ENCODE peak calls at places on chromosome 16, in seven cellular contexts. L is mammary epithelial cell; J is CD8-positive, alpha-beta T cell; A is body of pancreas; I is tibial nerve; N is upper lobe of right lung; R is AG10803. C is an unnamed sample.

GRCh38 chr16:81831722-81832126 is 52.6 kb downstream of the PLCG2 start:
- DNase-seq in L (no peak), J (peak; percentile 53), A (peak; percentile 16), I (no peak), N (peak; percentile 84), R (peak; percentile 12), C (peak; percentile 48)

GRCh38 chr16:68324780-68325357 is 14.1 kb downstream of the PRMT7 start:
- DNase-seq in L (no peak), J (no peak), A (no peak), I (no peak), N (no peak), R (no peak), C (no peak)

GRCh38 chr16:80932725-80933124 is 74.0 kb downstream of the CMC2 start:
- DNase-seq in L (peak; percentile 50), J (no peak), A (peak; percentile 26), I (no peak), N (no peak), R (peak; percentile 93), C (no peak)

GRCh38 chr16:77406680-77407079 is 28.2 kb downstream of the ADAMTS18 start:
- DNase-seq in L (peak; percentile 8), J (no peak), A (no peak), I (no peak), N (no peak), R (peak; percentile 15), C (no peak)

GRCh38 chr16:85554791-85555548 is 58.2 kb upstream of the GSE1 start:
- DNase-seq in L (peak; percentile 46), J (peak; percentile 68), A (peak; percentile 63), I (no peak), N (peak; percentile 82), R (peak; percentile 62), C (no peak)

GRCh38 chr16:83785455-83785854 is 22.3 kb upstream of the HSBP1 start:
- DNase-seq in L (no peak), J (no peak), A (no peak), I (no peak), N (no peak), R (no peak), C (no peak)

GRCh38 chr16:78967948-78968347 is 632.6 kb downstream of the MAF start:
- DNase-seq in L (no peak), J (no peak), A (no peak), I (no peak), N (no peak), R (no peak), C (no peak)

GRCh38 chr16:48535369-48535787 is 74.6 kb downstream of the N4BP1 start:
- DNase-seq in L (no peak), J (no peak), A (no peak), I (no peak), N (no peak), R (no peak), C (no peak)

GRCh38 chr16:85963746-85964370 is 64.9 kb downstream of the IRF8 start:
- DNase-seq in L (no peak), J (no peak), A (no peak), I (no peak), N (peak; percentile 80), R (peak; percentile 26), C (no peak)

GRCh38 chr16:4935231-4935855 is 1.6 kb downstream of the PPL start:
- DNase-seq in L (peak; percentile 64), J (no peak), A (peak; percentile 67), I (peak; percentile 89), N (peak; percentile 94), R (peak; percentile 98), C (no peak)

GRCh38 chr16:30523768-30524574 is 2.4 kb downstream of the ZNF768 start:
- DNase-seq in L (no peak), J (no peak), A (peak; percentile 21), I (no peak), N (no peak), R (no peak), C (no peak)

GRCh38 chr16:58124601-58124915 is 4.6 kb downstream of the CFAP20 start:
- DNase-seq in L (peak; percentile 32), J (no peak), A (no peak), I (no peak), N (no peak), R (peak; percentile 39), C (no peak)

GRCh38 chr16:17227278-17227677 is 243.5 kb downstream of the XYLT1 start:
- DNase-seq in L (peak; percentile 68), J (no peak), A (no peak), I (no peak), N (no peak), R (no peak), C (no peak)

GRCh38 chr16:57167951-57168350 is 17.9 kb downstream of the PSME3IP1 start:
- DNase-seq in L (peak; percentile 34), J (peak; percentile 21), A (no peak), I (no peak), N (no peak), R (peak; percentile 79), C (no peak)

GRCh38 chr16:17334096-17334495 is 136.7 kb downstream of the XYLT1 start:
- DNase-seq in L (peak; percentile 13), J (no peak), A (no peak), I (no peak), N (no peak), R (peak; percentile 85), C (no peak)

GRCh38 chr16:84498859-84499620 is 5.4 kb downstream of the MEAK7 start:
- DNase-seq in L (no peak), J (no peak), A (no peak), I (no peak), N (peak; percentile 32), R (no peak), C (no peak)

GRCh38 chr16:27177031-27177774 is 26.1 kb upstream of the KDM8 start:
- DNase-seq in L (peak; percentile 60), J (no peak), A (no peak), I (no peak), N (no peak), R (peak; percentile 80), C (no peak)

GRCh38 chr16:54282202-54282922 is 4.2 kb downstream of the IRX3 start:
- DNase-seq in L (peak; percentile 34), J (no peak), A (peak; percentile 58), I (no peak), N (peak; percentile 88), R (peak; percentile 23), C (no peak)

GRCh38 chr16:3007059-3007956 is 5.4 kb upstream of the CLDN9 start:
- DNase-seq in L (no peak), J (no peak), A (peak; percentile 76), I (no peak), N (no peak), R (no peak), C (no peak)

GRCh38 chr16:84881702-84882521 is 62.1 kb downstream of the CRISPLD2 start:
- DNase-seq in L (peak; percentile 53), J (no peak), A (no peak), I (no peak), N (no peak), R (peak; percentile 91), C (no peak)

GRCh38 chr16:54412777-54413455 is 126.3 kb upstream of the IRX3 start:
- DNase-seq in L (no peak), J (no peak), A (no peak), I (no peak), N (no peak), R (no peak), C (no peak)

GRCh38 chr16:80407265-80407987 is 133.4 kb upstream of the DYNLRB2 start:
- DNase-seq in L (no peak), J (no peak), A (no peak), I (no peak), N (no peak), R (no peak), C (no peak)

GRCh38 chr16:84761448-84762368 is 58.1 kb upstream of the CRISPLD2 start:
- DNase-seq in L (no peak), J (no peak), A (no peak), I (no peak), N (no peak), R (peak; percentile 18), C (no peak)

GRCh38 chr16:69482410-69482951 is 58.1 kb downstream of the CYB5B start:
- DNase-seq in L (no peak), J (no peak), A (no peak), I (peak; percentile 49), N (no peak), R (peak; percentile 90), C (no peak)

GRCh38 chr16:89506113-89506504 is 2.1 kb upstream of the SPG7 start:
- DNase-seq in L (no peak), J (no peak), A (no peak), I (no peak), N (no peak), R (no peak), C (no peak)
- H3K4me3 ChIP-seq in L (no peak overlapping the region), J (peak overlapping the region; percentile 29), A (no peak overlapping the region), I (no peak overlapping the region), N (peak overlapping the region; percentile 31), R (no peak overlapping the region), C (no peak overlapping the region)

DNA sequence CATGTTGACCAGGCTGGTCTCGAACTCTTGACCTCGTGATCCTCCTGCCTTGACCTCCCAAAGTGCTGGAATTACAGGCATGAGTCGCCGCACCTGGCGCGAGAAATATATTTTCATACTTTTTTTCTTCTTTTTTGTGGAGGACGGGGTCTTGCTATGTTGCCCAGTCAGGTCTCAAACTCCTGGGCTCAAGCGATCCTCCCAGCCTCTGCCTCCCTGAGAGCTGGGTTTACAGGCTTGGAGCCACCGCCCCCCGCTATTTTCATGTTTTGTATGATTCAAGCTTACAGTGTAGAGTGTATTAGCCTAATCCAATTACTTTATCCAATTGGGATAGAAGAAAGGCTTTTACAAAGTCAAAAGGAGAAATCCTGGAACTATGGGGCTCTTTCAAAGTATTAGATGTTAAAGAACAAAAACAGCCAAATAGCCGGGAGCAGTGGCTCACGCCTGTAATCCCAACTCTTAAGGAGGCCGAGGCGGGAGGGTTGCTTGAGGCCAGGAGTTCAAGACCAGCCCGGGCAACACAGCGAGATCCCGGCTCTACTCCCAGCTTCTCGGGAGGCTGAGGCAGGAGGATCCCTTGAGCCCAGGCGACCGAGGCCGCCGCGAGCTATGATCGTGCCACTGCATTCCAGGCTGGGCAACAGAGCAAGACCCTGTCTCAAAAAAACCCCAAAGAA is 1.4 kb upstream of the MAP1LC3B start:
- DNase-seq in L (no peak), J (no peak), A (no peak), I (no peak), N (no peak), R (no peak), C (no peak)
- H3K4me3 ChIP-seq in L (peak overlapping the region; percentile 33), J (peak overlapping the region; percentile 51), A (no peak overlapping the region), I (peak overlapping the region; percentile 46), N (peak overlapping the region; percentile 73), R (peak overlapping the region; percentile 69), C (peak overlapping the region; percentile 94)

GRCh38 chr16:1378804-1379053 is 27.0 kb downstream of the GNPTG start:
- DNase-seq in L (no peak), J (no peak), A (no peak), I (no peak), N (no peak), R (no peak), C (no peak)
- H3K4me3 ChIP-seq in L (no peak overlapping the region), J (no peak overlapping the region), A (no peak overlapping the region), I (no peak overlapping the region), N (peak overlapping the region; percentile 51), R (peak overlapping the region; percentile 54), C (peak overlapping the region; percentile 60)

DNA sequence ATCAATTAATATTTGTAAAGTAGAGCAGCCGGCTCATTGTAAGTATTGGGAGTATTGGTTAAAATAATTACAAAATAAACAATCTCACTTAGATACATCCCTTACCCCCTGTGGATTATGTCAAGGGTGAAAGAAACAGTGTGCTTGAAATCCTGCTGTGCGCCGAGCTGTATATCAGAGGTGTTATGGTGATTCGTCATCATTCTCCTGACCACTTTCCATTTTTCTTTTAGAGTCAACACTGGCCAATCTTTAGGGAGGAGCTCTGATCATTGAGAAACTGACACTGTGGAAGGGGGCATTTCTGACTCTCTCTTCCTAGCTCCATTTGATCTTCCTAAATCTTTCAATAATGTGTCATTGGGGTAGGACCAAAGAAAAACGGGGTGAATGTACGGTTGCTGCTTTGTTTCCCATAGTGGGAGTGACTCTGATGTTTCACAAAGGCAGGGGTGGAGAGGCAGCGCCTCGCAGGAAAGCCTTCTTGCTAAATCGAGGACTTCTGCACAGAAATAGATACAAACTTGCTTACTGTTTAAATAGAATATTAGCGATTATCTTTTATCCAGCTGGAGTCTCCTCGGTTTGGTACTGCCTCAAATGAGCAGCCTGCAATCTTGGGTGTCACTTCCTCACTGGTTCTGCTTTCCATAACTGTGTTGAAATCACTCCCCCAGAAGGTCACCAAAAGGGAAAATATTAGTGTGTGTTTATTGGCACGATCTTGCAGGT is 123.5 kb downstream of the PRKCB start:
- DNase-seq in L (no peak), J (no peak), A (no peak), I (no peak), N (no peak), R (no peak), C (no peak)
- H3K4me3 ChIP-seq in L (no peak overlapping the region), J (no peak overlapping the region), A (no peak overlapping the region), I (no peak overlapping the region), N (no peak overlapping the region), R (no peak overlapping the region), C (no peak overlapping the region)

C was measured in esophagus squamous epithelium.